ENCODE peak calls at places on chromosome 18, in six cellular contexts. B, F, I, C, W and V are unnamed samples.

GRCh38 chr18:61093967-61094366 is 239.3 kb upstream of the CDH20 start:
- DNase-seq in C (no peak), B (no peak), I (no peak), W (no peak), F (no peak), V (no peak)

GRCh38 chr18:23824235-23824634 is 135.0 kb downstream of the LAMA3 start:
- DNase-seq in I (no peak), W (no peak), B (no peak), F (no peak), C (no peak), V (peak)

GRCh38 chr18:23627964-23628363 is 34.7 kb downstream of the ANKRD29 start:
- DNase-seq in C (no peak), I (no peak), B (no peak), W (no peak), F (no peak), V (no peak)

GRCh38 chr18:36711813-36712444 is 116.9 kb downstream of the TPGS2 start:
- DNase-seq in I (peak), C (no peak), W (no peak), B (no peak), F (no peak), V (no peak)

GRCh38 chr18:37535968-37536367 is 29.6 kb downstream of the CELF4 start:
- DNase-seq in C (no peak), B (no peak), W (no peak), I (peak), F (no peak), V (no peak)

GRCh38 chr18:48405108-48405507 is 4.1 kb downstream of the ZBTB7C start:
- DNase-seq in B (no peak), I (peak), F (no peak), C (no peak), W (no peak), V (no peak)

GRCh38 chr18:10006261-10006903 is 92.6 kb downstream of the VAPA start:
- DNase-seq in C (no peak), F (peak), W (no peak), B (no peak), I (peak), V (peak)

GRCh38 chr18:26635466-26635865 is 87.1 kb upstream of the KCTD1 start:
- DNase-seq in W (no peak), F (no peak), C (no peak), B (no peak), I (no peak), V (no peak)